ENCODE peak calls at places on chromosomes 5 and 9, in nine cellular contexts. D, K, S, C, H, G, N, J and Z are unnamed samples.

GRCh38 chr5:37198066-37198465 is 51.1 kb downstream of the CPLANE1 start:
- DNase-seq in D (no peak), K (peak), S (no peak), C (no peak), H (no peak), G (no peak), N (no peak), J (no peak), Z (no peak)

GRCh38 chr9:99272866-99273265 is 50.8 kb downstream of the SEC61B start:
- DNase-seq in D (no peak), K (no peak), S (no peak), C (no peak), H (no peak), G (no peak), N (no peak), J (no peak), Z (no peak)

GRCh38 chr9:107422189-107422802 is 67.3 kb downstream of the KLF4 start:
- DNase-seq in D (peak), K (peak), S (peak), C (peak), H (no peak), G (peak), N (peak), J (peak), Z (peak)

GRCh38 chr9:69153707-69154521 is 20.2 kb upstream of the TJP2 start:
- DNase-seq in D (no peak), K (no peak), S (no peak), C (no peak), H (no peak), G (no peak), N (no peak), J (no peak), Z (no peak)

GRCh38 chr5:168365581-168366081 is 74.2 kb downstream of the WWC1 start:
- DNase-seq in D (peak), K (peak), S (peak), C (no peak), H (no peak), G (no peak), N (no peak), J (no peak), Z (peak)

GRCh38 chr5:56350595-56351170 is 117.6 kb upstream of the ANKRD55 start:
- DNase-seq in D (peak), K (peak), S (peak), C (peak), H (peak), G (peak), N (peak), J (no peak), Z (no peak)

GRCh38 chr9:68750179-68750685 is 45.2 kb downstream of the PIP5K1B start:
- DNase-seq in D (no peak), K (no peak), S (no peak), C (no peak), H (no peak), G (no peak), N (no peak), J (no peak), Z (no peak)

GRCh38 chr9:77016111-77016525 is 3.3 kb upstream of the FOXB2 start:
- DNase-seq in D (no peak), K (no peak), S (no peak), C (peak), H (no peak), G (no peak), N (no peak), J (no peak), Z (no peak)

GRCh38 chr9:38227656-38228055 is 158.6 kb upstream of the SHB start:
- DNase-seq in D (peak), K (peak), S (no peak), C (peak), H (no peak), G (no peak), N (no peak), J (no peak), Z (no peak)

GRCh38 chr9:125486576-125486975 is 220.4 kb downstream of the MAPKAP1 start:
- DNase-seq in D (no peak), K (no peak), S (peak), C (no peak), H (no peak), G (peak), N (peak), J (no peak), Z (no peak)

GRCh38 chr9:16670791-16671190 is 199.7 kb downstream of the BNC2 start:
- DNase-seq in D (no peak), K (no peak), S (no peak), C (no peak), H (no peak), G (no peak), N (no peak), J (no peak), Z (no peak)

GRCh38 chr9:132451276-132451675 is 41.3 kb downstream of the CFAP77 start:
- DNase-seq in D (no peak), K (no peak), S (no peak), C (no peak), H (no peak), G (no peak), N (no peak), J (no peak), Z (no peak)

GRCh38 chr5:37727238-37727637 is 112.6 kb downstream of the GDNF start:
- DNase-seq in D (no peak), K (no peak), S (no peak), C (no peak), H (no peak), G (no peak), N (no peak), J (no peak), Z (no peak)

GRCh38 chr9:121597693-121598166 is 53.7 kb upstream of the DAB2IP start:
- DNase-seq in D (no peak), K (no peak), S (no peak), C (no peak), H (no peak), G (no peak), N (no peak), J (no peak), Z (no peak)

GRCh38 chr9:76456202-76456926 is 2.6 kb upstream of the GCNT1 start:
- DNase-seq in D (no peak), K (peak), S (peak), C (peak), H (no peak), G (no peak), N (no peak), J (no peak), Z (no peak)

GRCh38 chr9:134533850-134534585 is 107.6 kb upstream of the COL5A1 start:
- DNase-seq in D (no peak), K (peak), S (no peak), C (peak), H (no peak), G (peak), N (no peak), J (peak), Z (no peak)

GRCh38 chr5:43421450-43422133 is 9.4 kb upstream of the CCL28 start:
- DNase-seq in D (no peak), K (no peak), S (no peak), C (no peak), H (no peak), G (no peak), N (no peak), J (no peak), Z (no peak)

GRCh38 chr5:86679529-86679928 is 61.8 kb downstream of the COX7C start:
- DNase-seq in D (peak), K (peak), S (peak), C (peak), H (peak), G (no peak), N (peak), J (peak), Z (no peak)

GRCh38 chr5:109589983-109590382 is 99.7 kb upstream of the MAN2A1 start:
- DNase-seq in D (no peak), K (no peak), S (peak), C (peak), H (no peak), G (no peak), N (no peak), J (no peak), Z (no peak)

GRCh38 chr5:112682621-112683061 is 55.0 kb upstream of the APC start:
- DNase-seq in D (no peak), K (peak), S (peak), C (no peak), H (no peak), G (no peak), N (no peak), J (no peak), Z (no peak)

GRCh38 chr5:177369050-177369912 is 11.6 kb downstream of the RGS14 start:
- DNase-seq in D (no peak), K (no peak), S (peak), C (peak), H (no peak), G (no peak), N (no peak), J (no peak), Z (no peak)

GRCh38 chr9:129623331-129623730 is 2.4 kb upstream of the C9orf50 start:
- DNase-seq in D (no peak), K (peak), S (peak), C (peak), H (no peak), G (no peak), N (no peak), J (no peak), Z (no peak)

GRCh38 chr5:33725846-33726245 is 165.9 kb downstream of the ADAMTS12 start:
- DNase-seq in D (no peak), K (peak), S (peak), C (no peak), H (no peak), G (no peak), N (no peak), J (no peak), Z (no peak)

GRCh38 chr5:76855961-76856360 is 6.1 kb downstream of the S100Z start:
- DNase-seq in D (no peak), K (no peak), S (no peak), C (peak), H (no peak), G (no peak), N (no peak), J (no peak), Z (no peak)

GRCh38 chr5:23740029-23740428 is 232.6 kb downstream of the PRDM9 start:
- DNase-seq in D (no peak), K (no peak), S (no peak), C (no peak), H (no peak), G (no peak), N (no peak), J (no peak), Z (no peak)

GRCh38 chr9:33044677-33045282 is 19.7 kb downstream of the DNAJA1 start:
- DNase-seq in D (no peak), K (peak), S (peak), C (peak), H (peak), G (no peak), N (peak), J (no peak), Z (no peak)

GRCh38 chr9:128719919-128720605 is 3.9 kb downstream of the ZDHHC12 start:
- DNase-seq in D (no peak), K (no peak), S (no peak), C (no peak), H (no peak), G (no peak), N (no peak), J (no peak), Z (no peak)

DNA sequence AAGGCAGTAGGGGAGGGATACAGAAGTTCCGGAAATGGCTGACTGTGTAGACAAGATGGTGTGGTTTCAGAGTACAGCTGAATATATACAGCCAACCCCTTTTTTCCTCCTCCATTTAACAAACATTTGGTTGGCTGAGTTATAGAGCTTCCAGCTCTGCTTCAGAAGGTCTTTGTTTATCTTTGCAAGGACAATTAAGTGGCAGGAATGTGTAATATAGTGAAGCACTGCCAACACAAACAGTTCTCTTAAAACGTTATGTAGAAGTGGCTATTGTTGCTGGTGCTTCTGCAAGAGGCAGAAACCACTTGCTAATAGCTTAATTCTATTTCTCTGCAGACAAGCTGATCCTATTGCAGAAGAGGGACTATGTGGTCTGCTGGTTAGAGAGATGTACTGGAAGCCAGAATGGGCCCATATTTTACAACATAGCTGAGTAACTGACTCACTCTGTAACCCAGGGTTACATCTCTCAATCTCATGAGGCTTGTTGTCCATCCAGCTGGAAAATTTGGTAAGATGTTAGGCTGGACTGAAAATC is 62.7 kb upstream of the OSMR start:
- DNase-seq in D (no peak), K (peak), S (peak), C (peak), H (peak), G (no peak), N (peak), J (no peak), Z (no peak)
- TF ChIP-seq CTCF in D (no peak), K (peak), S (peak), C (no peak), H (no peak), G (peak), N (peak), J (no peak), Z (no peak)

GRCh38 chr5:132802044-132802684 is 10.9 kb upstream of the SOWAHA start:
- DNase-seq in D (no peak), K (no peak), S (no peak), C (no peak), H (no peak), G (no peak), N (no peak), J (no peak), Z (no peak)
- TF ChIP-seq CTCF in D (no peak), K (no peak), S (peak), C (no peak), H (peak), G (no peak), N (no peak), J (no peak), Z (no peak)

GRCh38 chr9:35415769-35416427 is 74.0 kb upstream of the RUSC2 start:
- DNase-seq in D (no peak), K (no peak), S (no peak), C (peak), H (no peak), G (no peak), N (no peak), J (no peak), Z (no peak)
- TF ChIP-seq CTCF in D (no peak), K (no peak), S (no peak), C (peak), H (peak), G (no peak), N (no peak), J (no peak), Z (no peak)

GRCh38 chr9:136665111-136665703 is 2.5 kb downstream of the EGFL7 start:
- DNase-seq in D (no peak), K (no peak), S (no peak), C (no peak), H (no peak), G (no peak), N (no peak), J (no peak), Z (no peak)
- TF ChIP-seq CTCF in D (no peak), K (peak), S (no peak), C (no peak), H (no peak), G (peak), N (peak), J (peak), Z (no peak)

GRCh38 chr9:22002038-22002437 is 7.1 kb downstream of the CDKN2B start:
- DNase-seq in D (no peak), K (no peak), S (no peak), C (no peak), H (no peak), G (no peak), N (no peak), J (no peak), Z (no peak)

GRCh38 chr9:22005083-22005699 is 3.9 kb downstream of the CDKN2B start:
- DNase-seq in D (no peak), K (peak), S (no peak), C (no peak), H (no peak), G (no peak), N (no peak), J (no peak), Z (no peak)

GRCh38 chr9:22008662-22009562 is at the start of gene CDKN2B:
- DNase-seq in D (peak), K (peak), S (peak), C (no peak), H (no peak), G (peak), N (peak), J (peak), Z (peak)

GRCh38 chr9:22009563-22009867 is 410 bp upstream of the CDKN2B start:
- DNase-seq in D (no peak), K (no peak), S (no peak), C (no peak), H (no peak), G (no peak), N (no peak), J (no peak), Z (no peak)

GRCh38 chr9:22005700-22006605 is 3.2 kb downstream of the CDKN2B start:
- DNase-seq in D (no peak), K (peak), S (no peak), C (no peak), H (no peak), G (no peak), N (no peak), J (no peak), Z (no peak)
- TF ChIP-seq CTCF in D (no peak), K (no peak), S (no peak), C (no peak), H (no peak), G (no peak), N (no peak), J (no peak), Z (no peak)